ENCODE peak calls at places on chromosomes 4 and X, in seven cellular contexts. L is Karpas-422, C is PC-9, I is OCI-LY7, A is HCT116, O is GM23338, S is GM23248. D is an unnamed sample. For H3K9me2, the result is how much of the 10 kb centered on the place peaks cover.

GRCh38 chr4:48017108-48017527 is 546 bp downstream of the NIPAL1 start:
- DNase-seq in L (no peak), C (peak), I (no peak), A (peak), O (peak), S (peak), D (peak)

GRCh38 chrX:40177942-40178715 is 80.4 kb upstream of the BCOR start:
- DNase-seq in L (no peak), C (no peak), I (peak), A (no peak), O (no peak), S (no peak), D (no peak)

GRCh38 chr4:146132445-146132844 is 43.1 kb upstream of the LSM6 start:
- DNase-seq in L (no peak), C (no peak), I (no peak), A (no peak), O (no peak), S (peak), D (no peak)

GRCh38 chr4:142883433-142883832 is 37.3 kb upstream of the INPP4B start:
- DNase-seq in L (peak), C (no peak), I (peak), A (peak), O (peak), S (peak), D (peak)

GRCh38 chr4:4554234-4554633 is 12.4 kb upstream of the STX18 start:
- DNase-seq in L (no peak), C (no peak), I (no peak), A (no peak), O (no peak), S (no peak), D (no peak)

GRCh38 chr4:77917601-77918000 is 55.0 kb downstream of the MRPL1 start:
- DNase-seq in L (no peak), C (no peak), I (peak), A (no peak), O (no peak), S (no peak), D (no peak)

GRCh38 chr4:37651781-37652377 is 34.3 kb downstream of the RELL1 start:
- DNase-seq in L (no peak), C (no peak), I (no peak), A (no peak), O (no peak), S (no peak), D (no peak)

GRCh38 chrX:150201391-150201790 is 161.7 kb upstream of the MAMLD1 start:
- DNase-seq in L (no peak), C (no peak), I (no peak), A (no peak), O (no peak), S (no peak), D (no peak)

GRCh38 chr4:61204353-61204752 is 4.2 kb downstream of the ADGRL3 start:
- DNase-seq in L (no peak), C (no peak), I (no peak), A (no peak), O (peak), S (no peak), D (peak)

GRCh38 chr4:8332891-8333331 is 63.4 kb downstream of the HTRA3 start:
- DNase-seq in L (no peak), C (peak), I (no peak), A (no peak), O (no peak), S (no peak), D (no peak)

GRCh38 chrX:151754641-151755215 is 20.2 kb downstream of the CNGA2 start:
- DNase-seq in L (no peak), C (peak), I (no peak), A (no peak), O (no peak), S (no peak), D (no peak)

GRCh38 chrX:51878056-51878455 is 15.4 kb upstream of the MAGED1 start:
- DNase-seq in L (no peak), C (no peak), I (no peak), A (no peak), O (no peak), S (no peak), D (no peak)

GRCh38 chr4:123740236-123740635 is 343.6 kb downstream of the SPRY1 start:
- DNase-seq in L (no peak), C (no peak), I (no peak), A (no peak), O (no peak), S (no peak), D (no peak)

GRCh38 chrX:123731987-123732678 is 719 bp downstream of the THOC2 start:
- DNase-seq in L (no peak), C (peak), I (no peak), A (no peak), O (peak), S (peak), D (peak)

GRCh38 chr4:155542415-155542814 is 124.2 kb upstream of the GUCY1A1 start:
- DNase-seq in L (peak), C (no peak), I (no peak), A (no peak), O (no peak), S (no peak), D (no peak)
- H3K27ac ChIP-seq in L (peak), C (no peak), I (no peak), A (no peak), O (no peak), S (no peak), D (no peak)

DNA sequence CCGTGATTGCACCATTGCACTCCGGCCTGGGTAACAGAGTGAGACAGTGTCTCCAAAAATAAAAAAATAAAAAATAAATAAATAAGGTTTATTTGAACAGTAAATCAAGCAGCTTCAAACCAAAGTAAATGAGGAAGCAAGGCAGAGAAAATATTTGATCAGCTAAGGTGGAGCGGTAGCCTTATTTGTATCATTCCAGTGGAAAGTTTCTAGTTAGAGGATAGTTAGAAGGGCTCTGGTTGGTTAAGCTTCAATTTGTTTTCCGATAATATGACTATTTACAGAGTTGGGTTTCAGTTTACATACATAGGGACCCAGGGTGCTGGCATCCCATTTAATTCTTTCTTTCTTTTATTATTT is 21.8 kb upstream of the OPHN1 start:
- DNase-seq in L (no peak), C (no peak), I (no peak), A (no peak), O (no peak), S (no peak), D (no peak)
- H3K9me2 ChIP-seq in L (under half), C (under half), I (under half), A (under half), O (under half), S (under half), D (under half)

GRCh38 chr4:165425629-165426028 is 46.8 kb downstream of the CPE start:
- DNase-seq in L (no peak), C (no peak), I (no peak), A (no peak), O (no peak), S (no peak), D (no peak)
- H3K27ac ChIP-seq in L (no peak), C (no peak), I (no peak), A (no peak), O (no peak), S (no peak), D (no peak)

DNA sequence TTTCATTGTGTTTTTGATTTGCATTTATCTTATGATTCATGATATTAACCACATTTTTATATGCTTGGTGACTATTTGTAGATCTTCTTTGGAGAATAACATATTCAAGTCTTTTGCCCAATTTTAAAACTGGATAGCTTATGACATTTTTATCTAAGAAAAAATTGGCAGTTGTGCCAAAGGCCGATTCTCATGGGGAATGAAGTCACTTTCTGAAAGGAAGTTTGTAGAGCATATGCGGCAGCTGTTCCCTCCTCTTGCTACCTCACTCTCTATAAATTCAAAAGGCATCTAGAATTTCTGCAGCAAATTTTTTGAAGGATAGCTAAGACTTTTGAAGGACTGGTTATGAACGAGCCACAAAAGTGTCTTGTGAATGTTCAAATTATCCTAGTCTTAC is 2353.5 kb downstream of the ARAP2 start:
- DNase-seq in L (no peak), C (no peak), I (no peak), A (no peak), O (no peak), S (peak), D (no peak)
- H3K9me2 ChIP-seq in L (under half), C (under half), I (under half), A (under half), O (under half), S (under half), D (under half)

GRCh38 chr4:140156529-140157171 is 2.7 kb upstream of the MAML3 start:
- DNase-seq in L (peak), C (no peak), I (peak), A (no peak), O (no peak), S (no peak), D (no peak)

GRCh38 chr4:140154572-140154891 is 548 bp upstream of the MAML3 start:
- DNase-seq in L (peak), C (no peak), I (no peak), A (no peak), O (no peak), S (no peak), D (no peak)

GRCh38 chr4:140158234-140159030 is 4.4 kb upstream of the MAML3 start:
- DNase-seq in L (peak), C (no peak), I (peak), A (no peak), O (no peak), S (no peak), D (no peak)

GRCh38 chr4:140153744-140154571 is at the start of gene MAML3:
- DNase-seq in L (peak), C (peak), I (peak), A (peak), O (peak), S (peak), D (peak)

DNA sequence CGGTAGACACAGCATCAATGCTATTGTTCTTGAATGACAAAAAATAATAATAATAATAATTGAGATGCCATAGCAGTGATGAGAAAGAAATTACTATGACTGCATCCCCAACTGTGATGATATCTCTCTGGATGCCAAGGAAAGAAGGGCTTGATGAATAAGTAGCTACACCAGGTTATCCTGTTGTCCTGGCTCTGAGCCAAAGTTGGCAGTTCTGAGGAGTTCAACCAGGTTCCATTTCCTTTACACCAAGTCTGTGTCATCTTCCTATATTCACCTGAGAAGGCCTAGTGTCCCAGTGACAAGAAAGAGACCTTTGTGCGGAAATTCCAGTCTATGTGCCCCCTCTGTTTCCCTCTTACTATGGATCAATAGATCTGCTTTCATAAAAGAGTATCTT is 3.4 kb upstream of the MAML3 start:
- DNase-seq in L (peak), C (no peak), I (no peak), A (no peak), O (no peak), S (no peak), D (no peak)
- H3K27ac ChIP-seq in L (peak), C (no peak), I (no peak), A (no peak), O (no peak), S (no peak), D (no peak)

GRCh38 chr4:128286474-128287158 is 997 bp downstream of the PGRMC2 start:
- DNase-seq in L (peak), C (peak), I (peak), A (peak), O (peak), S (peak), D (peak)

GRCh38 chr4:128287871-128288688 is 467 bp upstream of the PGRMC2 start:
- DNase-seq in L (peak), C (peak), I (peak), A (peak), O (peak), S (peak), D (peak)

GRCh38 chr4:128288689-128289106 is 1.1 kb upstream of the PGRMC2 start:
- DNase-seq in L (peak), C (no peak), I (peak), A (no peak), O (peak), S (no peak), D (peak)

GRCh38 chr4:128285085-128286023 is 2.3 kb downstream of the PGRMC2 start:
- DNase-seq in L (no peak), C (no peak), I (no peak), A (no peak), O (no peak), S (peak), D (peak)

DNA sequence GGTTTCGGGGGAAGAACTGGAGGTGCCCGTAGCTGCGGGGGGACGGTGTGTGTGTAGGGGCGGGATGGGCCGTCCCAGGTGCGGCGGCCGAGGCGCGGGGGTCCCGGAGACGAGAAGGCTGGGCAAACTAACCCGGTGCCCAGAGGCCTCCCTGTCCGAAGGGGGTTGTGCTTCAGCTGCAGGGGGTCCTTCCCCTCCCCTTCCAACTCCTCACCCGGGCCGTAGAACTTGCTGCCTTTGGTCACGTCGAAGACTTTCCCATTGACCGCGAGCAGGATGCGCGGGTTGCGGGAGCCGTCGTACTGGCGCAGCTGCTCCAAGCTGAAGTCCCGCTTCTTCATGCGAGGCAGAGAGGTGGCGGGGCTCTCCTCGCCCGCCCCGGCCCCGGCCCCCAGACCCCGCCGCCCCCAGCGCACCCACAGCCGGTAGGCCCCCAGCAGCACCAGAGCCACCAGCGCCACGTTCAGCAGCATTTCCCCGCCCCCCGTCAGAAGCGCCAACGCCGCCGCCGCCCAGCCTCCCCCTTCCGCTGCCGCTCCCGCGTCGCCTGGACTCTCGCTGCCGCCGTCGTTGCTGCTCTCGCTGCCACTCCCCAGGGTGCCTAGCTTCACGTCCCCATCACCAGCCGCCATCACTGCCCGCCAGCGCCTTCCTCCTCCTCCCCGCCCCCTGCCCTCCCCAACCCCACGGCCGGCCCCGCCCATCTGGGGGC is at the start of gene PGRMC2:
- DNase-seq in L (peak), C (no peak), I (peak), A (no peak), O (peak), S (peak), D (peak)
- H3K9me2 ChIP-seq in L (under half), C (under half), I (under half), A (under half), O (under half), S (under half), D (under half)

GRCh38 chr4:76605099-76605563 is 170.1 kb downstream of the SHROOM3 start:
- DNase-seq in L (no peak), C (no peak), I (no peak), A (no peak), O (no peak), S (peak), D (no peak)

GRCh38 chr4:76606662-76607265 is 171.7 kb downstream of the SHROOM3 start:
- DNase-seq in L (no peak), C (no peak), I (no peak), A (no peak), O (no peak), S (peak), D (peak)

GRCh38 chr4:76597423-76597979 is 162.5 kb downstream of the SHROOM3 start:
- DNase-seq in L (no peak), C (no peak), I (no peak), A (no peak), O (no peak), S (no peak), D (no peak)

GRCh38 chr4:76600447-76600846 is 165.4 kb downstream of the SHROOM3 start:
- DNase-seq in L (no peak), C (no peak), I (no peak), A (no peak), O (no peak), S (no peak), D (peak)

DNA sequence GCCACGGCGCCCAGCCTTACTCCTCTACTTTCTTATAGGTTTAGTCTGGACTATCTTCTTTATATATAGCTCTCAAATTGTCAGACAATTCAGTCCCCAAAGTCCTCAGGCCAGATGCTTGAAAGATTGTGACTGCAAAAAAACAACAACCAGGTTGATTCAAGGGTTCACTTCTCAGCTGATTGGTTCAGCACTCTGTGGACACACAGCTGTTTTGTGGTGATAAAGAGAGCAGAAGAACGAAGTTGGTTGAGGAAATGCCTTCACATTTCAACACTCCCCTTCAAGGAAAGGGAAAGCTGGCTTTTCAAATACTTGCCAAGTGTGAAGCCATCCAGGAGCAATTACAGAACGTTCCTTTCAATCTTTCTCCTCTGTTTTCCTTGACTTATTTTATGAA is 166.8 kb downstream of the SHROOM3 start:
- DNase-seq in L (no peak), C (no peak), I (no peak), A (no peak), O (no peak), S (peak), D (no peak)
- H3K27ac ChIP-seq in L (no peak), C (no peak), I (no peak), A (no peak), O (no peak), S (peak), D (peak)

DNA sequence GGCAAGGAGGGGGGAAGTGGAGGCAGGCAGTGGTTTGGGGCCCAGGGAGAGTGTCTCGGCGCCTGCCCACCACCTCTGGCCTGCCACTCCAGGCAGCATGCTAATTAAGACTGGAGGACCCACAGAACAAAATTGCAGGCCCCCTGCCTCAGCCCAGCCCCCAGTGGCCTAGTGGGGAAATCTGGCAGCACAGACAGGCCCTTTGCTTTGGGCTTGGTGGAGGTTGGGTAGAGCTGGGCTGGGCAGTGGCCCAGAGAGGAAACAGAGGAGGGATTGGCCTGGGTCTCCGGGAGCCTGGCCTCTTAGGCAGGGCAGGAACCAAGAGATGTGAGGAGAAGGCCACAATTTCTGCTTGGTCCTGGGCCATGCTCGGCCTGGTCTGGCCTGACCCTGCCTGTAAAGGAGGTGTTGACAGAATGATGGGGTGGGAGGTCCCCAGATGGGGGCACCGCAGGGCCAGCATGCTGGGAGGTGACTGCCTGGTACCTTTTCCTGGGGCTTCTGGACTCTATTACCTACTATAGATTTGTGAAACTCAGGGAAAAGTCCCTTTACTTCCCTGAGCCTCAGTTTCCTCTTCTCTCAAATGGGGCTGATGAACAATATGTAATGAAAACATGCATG is 92.4 kb upstream of the PJA1 start:
- DNase-seq in L (no peak), C (no peak), I (no peak), A (no peak), O (no peak), S (no peak), D (no peak)
- H3K9me2 ChIP-seq in L (under half), C (under half), I (under half), A (under half), O (under half), S (under half), D (under half)